ENCODE peak calls at places on chromosomes 6 and 20, in six cellular contexts. J is K562, Y is HL-60, H is GM12878, D is HepG2, Z is H1. N is an unnamed sample.

GRCh38 chr6:11700118-11700718 is 78.4 kb downstream of the ADTRP start:
- DNase-seq in Z (no peak), H (no peak), J (peak), D (peak), Y (no peak), N (peak)

GRCh38 chr6:71394001-71394432 is 105.4 kb downstream of the OGFRL1 start:
- DNase-seq in Z (no peak), J (no peak), Y (no peak), D (no peak), H (no peak), N (no peak)

GRCh38 chr6:42970859-42971612 is 7.9 kb downstream of the PEX6 start:
- DNase-seq in J (peak), H (no peak), Z (no peak), D (peak), Y (no peak), N (no peak)

GRCh38 chr20:45392733-45393132 is 14.6 kb upstream of the TP53TG5 start:
- DNase-seq in D (no peak), Y (no peak), J (no peak), H (no peak), Z (no peak), N (no peak)

GRCh38 chr6:74598473-74599393 is 607.1 kb downstream of the COL12A1 start:
- DNase-seq in J (no peak), D (no peak), Y (no peak), H (peak), Z (no peak), N (no peak)

GRCh38 chr20:25865715-25866656 is 169.3 kb upstream of the ZNF337 start:
- DNase-seq in H (no peak), Y (peak), Z (no peak), D (peak), J (peak), N (peak)

GRCh38 chr6:98416027-98416426 is 418.3 kb upstream of the POU3F2 start:
- DNase-seq in Y (no peak), H (no peak), J (no peak), D (no peak), Z (no peak), N (peak)

GRCh38 chr6:143271024-143271423 is 179.5 kb downstream of the ADAT2 start:
- DNase-seq in Z (no peak), J (no peak), H (no peak), D (peak), Y (no peak), N (peak)

GRCh38 chr6:43669050-43669921 is 18.3 kb downstream of the MRPS18A start:
- DNase-seq in H (no peak), Y (no peak), Z (no peak), J (peak), D (no peak), N (peak)

GRCh38 chr6:7060769-7061516 is 46.8 kb upstream of the RREB1 start:
- DNase-seq in Z (no peak), J (no peak), Y (no peak), D (no peak), H (no peak), N (no peak)

GRCh38 chr6:10081957-10082356 is 332.9 kb downstream of the TFAP2A start:
- DNase-seq in H (no peak), Z (no peak), D (no peak), J (no peak), Y (no peak), N (no peak)

GRCh38 chr20:48826883-48827771 is 672 bp downstream of the PREX1 start:
- DNase-seq in H (no peak), J (no peak), Y (no peak), Z (no peak), D (no peak), N (peak)

GRCh38 chr6:89970609-89971337 is 76.5 kb downstream of the GJA10 start:
- DNase-seq in Y (peak), H (no peak), D (peak), Z (no peak), J (peak), N (peak)

GRCh38 chr6:33508935-33509926 is 54.9 kb downstream of the ZBTB9 start:
- DNase-seq in Y (no peak), Z (no peak), J (peak), H (no peak), D (no peak), N (no peak)

GRCh38 chr20:57746201-57746600 is 36.4 kb upstream of the PMEPA1 start:
- DNase-seq in Y (no peak), D (no peak), J (no peak), Z (no peak), H (no peak), N (no peak)

GRCh38 chr6:30067460-30068139 is 602 bp downstream of the PPP1R11 start:
- DNase-seq in J (no peak), Z (no peak), D (no peak), Y (no peak), H (no peak), N (peak)

GRCh38 chr6:39086294-39086693 is 28.7 kb downstream of the SAYSD1 start:
- DNase-seq in J (no peak), Z (no peak), H (peak), D (no peak), Y (no peak), N (no peak)

GRCh38 chr6:3205913-3206312 is 21.5 kb downstream of the TUBB2B start:
- DNase-seq in D (no peak), Y (peak), Z (no peak), J (peak), H (no peak), N (no peak)

GRCh38 chr20:35042268-35042667 is 50.3 kb downstream of the TRPC4AP start:
- DNase-seq in Y (no peak), J (no peak), Z (no peak), D (no peak), H (no peak), N (no peak)

GRCh38 chr6:128601060-128601459 is 80.7 kb upstream of the PTPRK start:
- DNase-seq in H (no peak), J (no peak), Y (no peak), Z (no peak), D (no peak), N (no peak)

GRCh38 chr6:154893927-154894326 is 101.2 kb upstream of the TIAM2 start:
- DNase-seq in D (no peak), J (no peak), H (no peak), Y (no peak), Z (no peak), N (no peak)

GRCh38 chr20:49106332-49106731 is 60.2 kb downstream of the CSE1L start:
- DNase-seq in Z (no peak), Y (no peak), J (no peak), D (no peak), H (no peak), N (no peak)

GRCh38 chr20:22586645-22587310 is 2.4 kb upstream of the FOXA2 start:
- DNase-seq in Z (no peak), H (no peak), Y (no peak), D (peak), J (peak), N (peak)

GRCh38 chr20:48845000-48845399 is 17.2 kb upstream of the PREX1 start:
- DNase-seq in D (no peak), J (no peak), H (no peak), Y (no peak), Z (no peak), N (no peak)

GRCh38 chr6:119887671-119888070 is 538.1 kb upstream of the MAN1A1 start:
- DNase-seq in J (no peak), H (no peak), Z (no peak), Y (no peak), D (no peak), N (no peak)

GRCh38 chr6:27503436-27504030 is 30.6 kb upstream of the ZNF184 start:
- DNase-seq in Z (no peak), D (peak), H (peak), J (peak), Y (peak), N (peak)

GRCh38 chr6:39003072-39003471 is 45.5 kb upstream of the GLP1R start:
- DNase-seq in Y (no peak), J (peak), Z (no peak), H (no peak), D (no peak), N (no peak)

GRCh38 chr6:80094017-80094416 is 12.5 kb upstream of the BCKDHB start:
- DNase-seq in J (peak), Y (no peak), Z (no peak), D (no peak), H (no peak), N (peak)

GRCh38 chr6:7561153-7561964 is 19.9 kb downstream of the DSP start:
- DNase-seq in Y (no peak), J (peak), Z (no peak), D (peak), H (no peak), N (no peak)

GRCh38 chr6:8047466-8048292 is 16.5 kb downstream of the BLOC1S5 start:
- DNase-seq in H (no peak), D (peak), J (no peak), Z (no peak), Y (no peak), N (no peak)

GRCh38 chr6:150865406-150866146 is at the start of gene MTHFD1L:
- DNase-seq in J (peak), D (peak), H (no peak), Y (peak), Z (no peak), N (peak)

GRCh38 chr6:98579089-98579488 is 255.3 kb upstream of the POU3F2 start:
- DNase-seq in H (no peak), Y (no peak), J (no peak), Z (no peak), D (no peak), N (no peak)

GRCh38 chr6:15312500-15312899 is 66.6 kb downstream of the JARID2 start:
- DNase-seq in J (no peak), Z (no peak), Y (no peak), D (no peak), H (no peak), N (no peak)

DNA sequence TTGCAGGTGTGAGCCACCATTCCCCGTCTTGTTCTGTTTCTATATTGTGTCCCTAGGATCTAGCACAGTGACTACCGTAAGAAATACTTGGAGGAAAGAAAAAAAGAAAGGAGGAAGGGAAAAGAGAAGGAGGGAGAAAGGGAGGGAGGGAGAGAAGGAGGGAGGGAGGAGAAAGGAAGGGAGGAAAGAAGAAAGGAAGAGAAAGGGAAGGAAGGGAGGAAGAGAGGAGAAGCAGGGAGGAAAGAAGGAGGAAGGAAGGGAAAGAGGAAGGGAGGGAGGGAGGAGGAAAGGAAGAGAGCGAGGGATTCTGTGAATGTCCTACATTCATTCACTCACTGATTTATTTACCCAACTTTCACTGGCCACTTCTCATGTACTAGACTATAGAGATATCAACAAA is 178.4 kb downstream of the MAFB start:
- DNase-seq in Y (no peak), J (no peak), D (no peak), Z (no peak), H (no peak), N (no peak)
- TF ChIP-seq GABPA in Y (no peak), J (no peak), D (no peak), Z (no peak), H (no peak), N (no peak)

GRCh38 chr6:166781331-166781730 is 154.3 kb upstream of the RPS6KA2 start:
- DNase-seq in Y (no peak), Z (no peak), H (no peak), D (no peak), J (no peak), N (no peak)

GRCh38 chr6:166778046-166778445 is 151.0 kb upstream of the RPS6KA2 start:
- DNase-seq in H (no peak), Y (no peak), J (no peak), D (no peak), Z (no peak), N (no peak)

GRCh38 chr6:166779381-166779780 is 152.3 kb upstream of the RPS6KA2 start:
- DNase-seq in D (no peak), Y (no peak), H (no peak), J (no peak), Z (no peak), N (no peak)

GRCh38 chr6:166778776-166779175 is 151.7 kb upstream of the RPS6KA2 start:
- DNase-seq in H (no peak), J (no peak), D (no peak), Y (no peak), Z (no peak), N (no peak)

GRCh38 chr6:166780284-166780683 is 153.2 kb upstream of the RPS6KA2 start:
- DNase-seq in J (no peak), Y (no peak), Z (no peak), D (no peak), H (no peak), N (no peak)
- TF ChIP-seq GABPA in J (no peak), Y (no peak), Z (no peak), D (no peak), H (no peak), N (no peak)

GRCh38 chr6:139743629-139744028 is 369.2 kb upstream of the CITED2 start:
- DNase-seq in Z (no peak), Y (no peak), H (no peak), J (no peak), D (peak), N (no peak)
- TF ChIP-seq GABPA in Z (no peak), Y (no peak), H (no peak), J (no peak), D (no peak), N (no peak)

DNA sequence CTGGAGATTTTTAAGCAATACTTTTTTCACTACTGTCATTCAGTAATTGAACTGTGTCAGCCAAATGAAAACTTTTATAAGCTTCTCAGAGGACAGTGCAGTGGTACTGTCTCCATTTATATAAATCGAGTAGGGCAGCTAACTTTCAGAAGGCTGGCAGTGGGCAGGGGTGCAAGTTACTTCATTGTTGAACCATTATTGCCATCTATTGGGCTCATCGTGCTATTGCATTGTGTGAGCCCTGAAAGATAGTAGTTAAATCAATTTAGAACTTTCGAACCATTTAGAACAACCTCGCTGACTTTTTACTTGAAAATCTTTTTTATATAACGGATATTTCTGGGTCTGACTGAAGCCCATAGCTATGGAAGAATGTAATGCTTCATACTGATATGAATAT is 347.8 kb upstream of the PLCB4 start:
- DNase-seq in H (peak), J (peak), Z (no peak), Y (no peak), D (peak), N (peak)
- TF ChIP-seq GABPA in H (no peak), J (no peak), Z (no peak), Y (no peak), D (no peak), N (no peak)

DNA sequence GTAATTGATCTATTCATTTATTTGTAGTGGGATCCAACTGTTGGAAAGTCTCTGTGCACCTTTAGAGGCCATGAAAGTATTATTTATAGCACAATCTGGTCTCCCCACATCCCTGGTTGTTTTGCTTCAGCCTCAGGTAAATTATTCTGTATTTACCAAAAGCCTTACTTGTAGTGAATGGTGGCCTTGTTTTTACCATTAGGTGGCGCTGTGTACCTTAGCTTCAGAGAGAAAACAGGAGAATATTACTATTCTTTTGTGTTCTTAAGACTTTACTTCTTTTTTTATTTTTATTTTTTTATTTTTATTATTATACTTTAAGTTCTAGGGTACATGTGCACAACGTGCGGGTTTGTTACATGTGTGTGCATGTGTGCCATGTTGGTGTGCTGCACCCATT is 23.7 kb downstream of the PEX7 start:
- DNase-seq in D (peak), Y (peak), H (no peak), J (peak), Z (no peak), N (peak)
- TF ChIP-seq GABPA in D (no peak), Y (no peak), H (no peak), J (no peak), Z (no peak), N (no peak)

GRCh38 chr6:17900011-17900410 is 87.4 kb downstream of the KIF13A start:
- DNase-seq in Z (no peak), D (no peak), J (no peak), H (no peak), Y (no peak), N (no peak)
- TF ChIP-seq GABPA in Z (no peak), D (no peak), J (no peak), H (no peak), Y (no peak), N (no peak)

GRCh38 chr6:37820713-37821069 is 1.2 kb downstream of the ZFAND3 start:
- DNase-seq in J (peak), D (no peak), Z (no peak), H (no peak), Y (no peak), N (no peak)
- TF ChIP-seq GABPA in J (no peak), D (no peak), Z (no peak), H (no peak), Y (no peak), N (no peak)

GRCh38 chr20:59777814-59778575 is 155.4 kb downstream of the SYCP2 start:
- DNase-seq in J (no peak), D (no peak), Y (no peak), H (no peak), Z (no peak), N (no peak)

GRCh38 chr20:59776626-59777320 is 156.7 kb downstream of the SYCP2 start:
- DNase-seq in Z (no peak), H (no peak), Y (no peak), D (no peak), J (no peak), N (peak)

GRCh38 chr20:59777321-59777705 is 156.1 kb downstream of the SYCP2 start:
- DNase-seq in J (no peak), H (no peak), D (no peak), Y (no peak), Z (no peak), N (peak)

GRCh38 chr20:59775221-59776055 is 158.0 kb downstream of the SYCP2 start:
- DNase-seq in D (no peak), H (no peak), Y (no peak), Z (no peak), J (no peak), N (peak)

DNA sequence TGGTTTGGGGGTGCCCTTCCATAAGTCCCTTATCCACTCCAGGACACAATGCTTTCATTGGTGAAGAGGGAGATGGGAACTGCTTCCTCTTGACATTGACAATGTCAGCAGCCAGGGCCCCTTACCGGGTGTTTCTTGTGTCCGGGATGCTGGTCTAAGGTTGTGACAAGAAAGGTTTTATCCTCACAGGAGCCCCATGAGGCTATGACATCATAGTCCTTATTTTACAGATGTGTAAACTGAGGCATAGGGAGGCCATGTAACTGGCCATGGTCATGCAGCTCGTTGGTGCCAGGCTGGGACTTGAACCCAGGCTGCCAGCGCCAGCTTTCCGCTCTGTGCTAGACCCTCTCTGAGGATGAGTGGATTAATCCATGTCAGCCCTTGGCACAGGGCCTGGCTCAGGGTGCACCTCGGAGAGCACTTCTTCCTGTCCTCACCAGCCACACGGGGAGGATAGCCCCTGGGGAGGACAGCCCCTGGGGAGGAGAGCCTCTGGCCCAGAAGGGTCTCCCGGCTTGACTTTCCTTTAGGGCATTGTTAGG is 157.3 kb downstream of the SYCP2 start:
- DNase-seq in Y (no peak), D (no peak), J (no peak), H (no peak), Z (no peak), N (no peak)
- TF ChIP-seq GABPA in Y (no peak), D (no peak), J (no peak), H (no peak), Z (no peak), N (no peak)

GRCh38 chr20:432208-432607 is 24.1 kb downstream of the RBCK1 start:
- DNase-seq in D (no peak), H (no peak), J (no peak), Z (no peak), Y (no peak), N (no peak)
- TF ChIP-seq GABPA in D (no peak), H (no peak), J (no peak), Z (no peak), Y (no peak), N (no peak)

N was measured in SK-N-SH.